ENCODE peak calls at places on chromosomes 7 and 10, in six cellular contexts. One of them, this sample, is unnamed.

GRCh38 chr10:33559105-33559504 is 224.6 kb upstream of the NRP1 start:
- DNase-seq in vagina: no peak
- DNase-seq in HCT116: no peak
- DNase-seq in stomach: no peak
- DNase-seq in A549: peak
- DNase-seq in OCI-LY7: no peak
- DNase-seq in this sample: no peak

GRCh38 chr10:43881657-43882056 is 233.0 kb upstream of the ZNF32 start:
- DNase-seq in HCT116: no peak
- DNase-seq in vagina: no peak
- DNase-seq in stomach: no peak
- DNase-seq in OCI-LY7: no peak
- DNase-seq in A549: no peak
- DNase-seq in this sample: no peak

GRCh38 chr7:55965805-55966421 is 1.5 kb downstream of the NIPSNAP2 start:
- DNase-seq in HCT116: no peak
- DNase-seq in A549: no peak
- DNase-seq in OCI-LY7: no peak
- DNase-seq in stomach: no peak
- DNase-seq in vagina: no peak
- DNase-seq in this sample: no peak

GRCh38 chr10:114911801-114912479 is 26.1 kb upstream of the TRUB1 start:
- DNase-seq in vagina: no peak
- DNase-seq in stomach: no peak
- DNase-seq in HCT116: no peak
- DNase-seq in A549: no peak
- DNase-seq in OCI-LY7: no peak
- DNase-seq in this sample: no peak

GRCh38 chr7:66964391-66964790 is 31.0 kb downstream of the SBDS start:
- DNase-seq in A549: peak
- DNase-seq in vagina: no peak
- DNase-seq in HCT116: no peak
- DNase-seq in stomach: no peak
- DNase-seq in OCI-LY7: no peak
- DNase-seq in this sample: no peak

GRCh38 chr7:48090095-48090805 is 1.2 kb downstream of the UPP1 start:
- DNase-seq in HCT116: no peak
- DNase-seq in stomach: no peak
- DNase-seq in A549: peak
- DNase-seq in OCI-LY7: no peak
- DNase-seq in vagina: no peak
- DNase-seq in this sample: no peak

GRCh38 chr10:42111076-42111475 is 527.3 kb downstream of the ZNF33B start:
- DNase-seq in HCT116: no peak
- DNase-seq in stomach: no peak
- DNase-seq in A549: no peak
- DNase-seq in OCI-LY7: no peak
- DNase-seq in vagina: no peak
- DNase-seq in this sample: no peak

GRCh38 chr7:66930341-66930740 is 9.3 kb downstream of the TMEM248 start:
- DNase-seq in stomach: no peak
- DNase-seq in OCI-LY7: no peak
- DNase-seq in HCT116: peak
- DNase-seq in vagina: no peak
- DNase-seq in A549: peak
- DNase-seq in this sample: no peak

GRCh38 chr7:136326045-136326610 is 349.0 kb upstream of the MTPN start:
- DNase-seq in stomach: no peak
- DNase-seq in HCT116: no peak
- DNase-seq in OCI-LY7: no peak
- DNase-seq in A549: no peak
- DNase-seq in vagina: no peak
- DNase-seq in this sample: no peak

GRCh38 chr7:158924956-158925355 is 68.6 kb downstream of the DYNC2I1 start:
- DNase-seq in OCI-LY7: no peak
- DNase-seq in A549: no peak
- DNase-seq in stomach: no peak
- DNase-seq in HCT116: no peak
- DNase-seq in vagina: no peak
- DNase-seq in this sample: peak

GRCh38 chr10:76251773-76252617 is 820.6 kb downstream of the LRMDA start:
- DNase-seq in HCT116: no peak
- DNase-seq in stomach: no peak
- DNase-seq in vagina: no peak
- DNase-seq in OCI-LY7: no peak
- DNase-seq in A549: no peak
- DNase-seq in this sample: peak

GRCh38 chr7:99021941-99022560 is 121.9 kb downstream of the SMURF1 start:
- DNase-seq in A549: no peak
- DNase-seq in HCT116: no peak
- DNase-seq in stomach: peak
- DNase-seq in OCI-LY7: no peak
- DNase-seq in vagina: peak
- DNase-seq in this sample: no peak

GRCh38 chr10:132609211-132609610 is 71.6 kb downstream of the INPP5A start:
- DNase-seq in OCI-LY7: no peak
- DNase-seq in HCT116: no peak
- DNase-seq in A549: no peak
- DNase-seq in stomach: no peak
- DNase-seq in vagina: no peak
- DNase-seq in this sample: no peak

GRCh38 chr7:11620822-11621395 is 211.1 kb downstream of the THSD7A start:
- DNase-seq in OCI-LY7: no peak
- DNase-seq in vagina: no peak
- DNase-seq in A549: peak
- DNase-seq in stomach: no peak
- DNase-seq in HCT116: no peak
- DNase-seq in this sample: no peak

GRCh38 chr7:2512179-2512644 is 7.4 kb upstream of the LFNG start:
- DNase-seq in vagina: no peak
- DNase-seq in HCT116: no peak
- DNase-seq in stomach: no peak
- DNase-seq in A549: no peak
- DNase-seq in OCI-LY7: peak
- DNase-seq in this sample: no peak

GRCh38 chr10:5557040-5557721 is 32.4 kb downstream of the CALML3 start:
- DNase-seq in HCT116: no peak
- DNase-seq in A549: no peak
- DNase-seq in vagina: no peak
- DNase-seq in stomach: peak
- DNase-seq in OCI-LY7: no peak
- DNase-seq in this sample: no peak

GRCh38 chr10:17735166-17735941 is 16.6 kb upstream of the TMEM236 start:
- DNase-seq in stomach: peak
- DNase-seq in HCT116: no peak
- DNase-seq in vagina: no peak
- DNase-seq in OCI-LY7: no peak
- DNase-seq in A549: no peak
- DNase-seq in this sample: no peak

GRCh38 chr10:96614515-96614914 is 27.7 kb upstream of the TM9SF3 start:
- DNase-seq in stomach: no peak
- DNase-seq in HCT116: peak
- DNase-seq in vagina: no peak
- DNase-seq in A549: peak
- DNase-seq in OCI-LY7: no peak
- DNase-seq in this sample: peak

GRCh38 chr7:27343804-27344203 is 101.2 kb downstream of the EVX1 start:
- DNase-seq in HCT116: no peak
- DNase-seq in vagina: no peak
- DNase-seq in A549: no peak
- DNase-seq in stomach: no peak
- DNase-seq in OCI-LY7: no peak
- DNase-seq in this sample: no peak

GRCh38 chr10:78808736-78809135 is 260.0 kb upstream of the ZMIZ1 start:
- DNase-seq in stomach: no peak
- DNase-seq in vagina: no peak
- DNase-seq in A549: no peak
- DNase-seq in OCI-LY7: no peak
- DNase-seq in HCT116: no peak
- DNase-seq in this sample: no peak

GRCh38 chr7:104629393-104629792 is 301.0 kb downstream of the LHFPL3 start:
- DNase-seq in stomach: no peak
- DNase-seq in HCT116: no peak
- DNase-seq in vagina: no peak
- DNase-seq in A549: no peak
- DNase-seq in OCI-LY7: no peak
- DNase-seq in this sample: no peak

GRCh38 chr7:114783413-114783812 is 138.5 kb upstream of the MDFIC start:
- DNase-seq in stomach: no peak
- DNase-seq in A549: no peak
- DNase-seq in HCT116: no peak
- DNase-seq in vagina: no peak
- DNase-seq in OCI-LY7: no peak
- DNase-seq in this sample: no peak

GRCh38 chr7:129958643-129959479 is 6.1 kb upstream of the UBE2H start:
- DNase-seq in OCI-LY7: no peak
- DNase-seq in HCT116: peak
- DNase-seq in A549: peak
- DNase-seq in vagina: no peak
- DNase-seq in stomach: peak
- DNase-seq in this sample: peak

GRCh38 chr7:151038951-151039849 is 9.1 kb upstream of the ASIC3 start:
- DNase-seq in HCT116: no peak
- DNase-seq in stomach: peak
- DNase-seq in OCI-LY7: no peak
- DNase-seq in vagina: no peak
- DNase-seq in A549: peak
- DNase-seq in this sample: no peak

GRCh38 chr7:4631664-4632171 is 50.4 kb upstream of the FOXK1 start:
- DNase-seq in vagina: no peak
- DNase-seq in OCI-LY7: no peak
- DNase-seq in HCT116: peak
- DNase-seq in A549: peak
- DNase-seq in stomach: peak
- DNase-seq in this sample: peak

GRCh38 chr7:24756545-24756988 is 697 bp downstream of the GSDME start:
- DNase-seq in A549: no peak
- DNase-seq in vagina: no peak
- DNase-seq in OCI-LY7: no peak
- DNase-seq in stomach: no peak
- DNase-seq in HCT116: no peak
- DNase-seq in this sample: no peak

DNA sequence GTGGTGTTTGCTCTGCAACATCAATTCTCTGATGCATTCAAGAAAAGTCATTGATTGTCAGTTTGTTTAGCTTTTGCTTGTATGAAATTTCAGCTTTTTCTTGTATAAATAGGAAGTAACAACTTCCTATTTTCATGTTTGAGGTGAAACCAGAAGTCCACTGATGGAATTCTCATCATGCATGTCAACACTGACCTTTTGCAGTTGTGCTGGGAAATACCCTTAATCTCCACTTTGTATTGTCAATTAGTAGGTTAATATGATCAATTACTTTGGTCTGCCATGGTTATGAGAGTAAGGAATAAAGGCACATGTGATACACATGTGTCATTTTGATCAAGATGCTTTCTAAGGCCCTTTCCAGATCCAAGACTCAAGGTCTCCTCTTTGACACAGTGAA is 208.8 kb upstream of the HPS1 start:
- DNase-seq in stomach: no peak
- DNase-seq in HCT116: no peak
- DNase-seq in vagina: no peak
- DNase-seq in OCI-LY7: no peak
- DNase-seq in A549: no peak
- DNase-seq in this sample: no peak
- TF ChIP-seq CTCF in stomach: no peak
- TF ChIP-seq CTCF in HCT116: no peak
- TF ChIP-seq CTCF in vagina: no peak
- TF ChIP-seq CTCF in OCI-LY7: no peak
- TF ChIP-seq CTCF in A549: no peak
- TF ChIP-seq CTCF in this sample: no peak

GRCh38 chr10:30439931-30440330 is 5.9 kb downstream of the MAP3K8 start:
- DNase-seq in HCT116: no peak
- DNase-seq in A549: no peak
- DNase-seq in OCI-LY7: no peak
- DNase-seq in stomach: no peak
- DNase-seq in vagina: no peak
- DNase-seq in this sample: no peak

GRCh38 chr10:30436688-30437038 is 2.7 kb downstream of the MAP3K8 start:
- DNase-seq in OCI-LY7: no peak
- DNase-seq in A549: no peak
- DNase-seq in stomach: no peak
- DNase-seq in HCT116: no peak
- DNase-seq in vagina: no peak
- DNase-seq in this sample: no peak

GRCh38 chr10:30436200-30436599 is 2.2 kb downstream of the MAP3K8 start:
- DNase-seq in HCT116: no peak
- DNase-seq in vagina: no peak
- DNase-seq in A549: peak
- DNase-seq in stomach: peak
- DNase-seq in OCI-LY7: no peak
- DNase-seq in this sample: no peak

GRCh38 chr10:30437039-30437781 is 3.2 kb downstream of the MAP3K8 start:
- DNase-seq in A549: peak
- DNase-seq in vagina: no peak
- DNase-seq in stomach: no peak
- DNase-seq in OCI-LY7: peak
- DNase-seq in HCT116: no peak
- DNase-seq in this sample: no peak

GRCh38 chr10:30438016-30438850 is 4.2 kb downstream of the MAP3K8 start:
- DNase-seq in OCI-LY7: no peak
- DNase-seq in vagina: no peak
- DNase-seq in stomach: no peak
- DNase-seq in HCT116: no peak
- DNase-seq in A549: no peak
- DNase-seq in this sample: no peak
- H3K4me3 ChIP-seq in OCI-LY7: peak
- H3K4me3 ChIP-seq in vagina: peak
- H3K4me3 ChIP-seq in stomach: peak
- H3K4me3 ChIP-seq in HCT116: no peak
- H3K4me3 ChIP-seq in A549: peak
- H3K4me3 ChIP-seq in this sample: peak

DNA sequence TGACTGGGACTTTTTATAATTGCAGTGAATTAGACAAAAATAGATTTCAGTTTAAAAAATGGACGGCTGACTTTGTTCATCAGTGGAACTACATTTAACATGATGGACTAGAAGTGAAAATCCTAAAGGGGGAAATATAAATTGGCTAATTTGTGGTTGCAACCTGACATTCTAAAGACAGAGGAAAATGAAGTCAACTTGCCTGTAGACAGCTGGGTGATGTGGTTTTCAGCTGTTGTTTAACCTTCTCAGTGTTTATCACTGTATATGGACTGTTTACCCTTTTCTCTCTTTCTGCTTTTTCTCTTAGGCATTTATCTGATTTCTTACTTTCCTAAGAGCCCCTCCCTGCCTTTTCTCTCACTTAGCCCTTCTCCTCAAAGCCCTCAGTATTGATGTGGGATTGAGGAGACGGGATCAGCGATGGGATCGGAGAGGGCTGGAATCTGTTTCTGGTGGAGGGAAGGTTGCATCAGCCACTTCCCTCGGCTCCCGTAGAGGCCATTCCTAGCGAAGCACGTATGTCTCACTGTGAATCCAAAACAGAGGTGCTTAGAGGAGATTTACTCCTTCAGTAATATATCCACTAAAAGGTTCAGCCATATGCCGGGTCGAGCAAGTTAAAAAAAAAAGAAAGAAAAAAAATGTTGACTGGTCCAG is 109.0 kb upstream of the KLF6 start:
- DNase-seq in vagina: no peak
- DNase-seq in stomach: no peak
- DNase-seq in A549: no peak
- DNase-seq in OCI-LY7: no peak
- DNase-seq in HCT116: no peak
- DNase-seq in this sample: no peak
- TF ChIP-seq CTCF in vagina: no peak
- TF ChIP-seq CTCF in stomach: no peak
- TF ChIP-seq CTCF in A549: no peak
- TF ChIP-seq CTCF in OCI-LY7: no peak
- TF ChIP-seq CTCF in HCT116: no peak
- TF ChIP-seq CTCF in this sample: no peak

GRCh38 chr7:122304604-122304975 is at the start of gene FEZF1:
- DNase-seq in A549: no peak
- DNase-seq in vagina: no peak
- DNase-seq in stomach: no peak
- DNase-seq in HCT116: peak
- DNase-seq in OCI-LY7: no peak
- DNase-seq in this sample: no peak
- H3K4me3 ChIP-seq in A549: no peak
- H3K4me3 ChIP-seq in vagina: peak
- H3K4me3 ChIP-seq in stomach: peak
- H3K4me3 ChIP-seq in HCT116: peak
- H3K4me3 ChIP-seq in OCI-LY7: no peak
- H3K4me3 ChIP-seq in this sample: no peak